ENCODE peak calls at places on chromosomes 11 and 22, in five cellular contexts. J is GM23248, B is neural progenitor cell, H is PC-3, G is OCI-LY7. Q is an unnamed sample.

GRCh38 chr22:35523167-35523928 is 17.3 kb upstream of the RASD2 start:
- DNase-seq in J (no peak), B (no peak), H (no peak), G (no peak), Q (peak; percentile 44)

GRCh38 chr11:875769-876301 is 33.2 kb downstream of the TSPAN4 start:
- DNase-seq in J (no peak), B (no peak), H (no peak), G (no peak), Q (no peak)

GRCh38 chr11:35621620-35622019 is 3.4 kb downstream of the FJX1 start:
- DNase-seq in J (no peak), B (no peak), H (peak; percentile 76), G (no peak), Q (no peak)

GRCh38 chr22:50425179-50425916 is 49.5 kb downstream of the SBF1 start:
- DNase-seq in J (no peak), B (no peak), H (no peak), G (no peak), Q (no peak)

GRCh38 chr11:67113231-67113721 is 5.8 kb upstream of the KDM2A start:
- DNase-seq in J (no peak), B (no peak), H (no peak), G (peak; percentile 69), Q (peak; percentile 95)

GRCh38 chr11:112625816-112626215 is 335.4 kb upstream of the NCAM1 start:
- DNase-seq in J (no peak), B (peak; percentile 56), H (no peak), G (no peak), Q (no peak)

GRCh38 chr11:121671276-121672168 is 218.8 kb upstream of the SORL1-AS1 start:
- DNase-seq in J (peak; percentile 14), B (no peak), H (no peak), G (no peak), Q (no peak)

GRCh38 chr11:75689861-75690641 is 21.2 kb upstream of the MAP6 start:
- DNase-seq in J (peak; percentile 22), B (no peak), H (peak; percentile 55), G (no peak), Q (no peak)

GRCh38 chr22:49508561-49508960 is 319.1 kb downstream of the BRD1 start:
- DNase-seq in J (no peak), B (no peak), H (no peak), G (no peak), Q (no peak)

GRCh38 chr22:32385681-32386080 is 26.4 kb downstream of the RTCB start:
- DNase-seq in J (no peak), B (no peak), H (no peak), G (no peak), Q (no peak)

GRCh38 chr22:40346178-40347064 is at the start of gene ADSL:
- DNase-seq in J (peak; percentile 96), B (peak; percentile 94), H (peak; percentile 76), G (peak; percentile 91), Q (peak; percentile 86)

GRCh38 chr11:108891909-108892511 is 227.1 kb downstream of the DDX10 start:
- DNase-seq in J (no peak), B (no peak), H (no peak), G (no peak), Q (no peak)

GRCh38 chr22:38034278-38034882 is 22.8 kb upstream of the PICK1 start:
- DNase-seq in J (peak; percentile 96), B (peak; percentile 79), H (peak; percentile 74), G (no peak), Q (no peak)

GRCh38 chr11:6703247-6704063 is 20.3 kb upstream of the MRPL17 start:
- DNase-seq in J (peak; percentile 88), B (peak; percentile 67), H (peak; percentile 76), G (peak; percentile 42), Q (peak; percentile 29)

GRCh38 chr11:28535677-28536076 is 427.5 kb downstream of the METTL15 start:
- DNase-seq in J (no peak), B (no peak), H (peak; percentile 52), G (no peak), Q (no peak)

GRCh38 chr22:46578824-46579561 is 41.2 kb upstream of the GRAMD4 start:
- DNase-seq in J (peak; percentile 58), B (peak; percentile 37), H (no peak), G (no peak), Q (no peak)

GRCh38 chr11:64448599-64449380 is 89.8 kb downstream of the RPS6KA4 start:
- DNase-seq in J (peak; percentile 83), B (peak; percentile 94), H (peak; percentile 90), G (peak; percentile 79), Q (peak; percentile 68)

GRCh38 chr11:75264971-75265370 is 24.4 kb downstream of the TPBGL start:
- DNase-seq in J (no peak), B (no peak), H (no peak), G (no peak), Q (no peak)

GRCh38 chr11:47765086-47765485 is 2.1 kb downstream of the FNBP4 start:
- DNase-seq in J (peak; percentile 28), B (no peak), H (no peak), G (peak; percentile 35), Q (no peak)

GRCh38 chr11:114354076-114354475 is 46.2 kb downstream of the C11orf71 start:
- DNase-seq in J (peak; percentile 62), B (no peak), H (peak; percentile 96), G (no peak), Q (no peak)

GRCh38 chr11:70466154-70466553 is 67.8 kb downstream of the CTTN start:
- DNase-seq in J (peak; percentile 46), B (no peak), H (peak; percentile 37), G (no peak), Q (no peak)

GRCh38 chr22:27692243-27692642 is 109.3 kb downstream of the MN1 start:
- DNase-seq in J (peak; percentile 68), B (no peak), H (no peak), G (no peak), Q (no peak)

GRCh38 chr22:45686842-45687241 is 15.2 kb downstream of the ATXN10 start:
- DNase-seq in J (peak; percentile 68), B (no peak), H (no peak), G (no peak), Q (no peak)

GRCh38 chr11:115132829-115133228 is 371.4 kb downstream of the CADM1 start:
- DNase-seq in J (no peak), B (no peak), H (no peak), G (peak; percentile 14), Q (no peak)

GRCh38 chr11:36817336-36817965 is 219.4 kb upstream of the RAG2 start:
- DNase-seq in J (peak; percentile 40), B (no peak), H (peak; percentile 15), G (no peak), Q (no peak)

GRCh38 chr11:63920126-63920869 is 3.3 kb upstream of the RCOR2 start:
- DNase-seq in J (peak; percentile 42), B (peak; percentile 76), H (no peak), G (no peak), Q (no peak)

GRCh38 chr11:93537767-93538261 is 5.4 kb downstream of the SMCO4 start:
- DNase-seq in J (peak; percentile 52), B (no peak), H (peak; percentile 21), G (no peak), Q (no peak)

GRCh38 chr11:64848779-64849599 is 4.5 kb upstream of the CDC42BPG start:
- DNase-seq in J (no peak), B (peak; percentile 69), H (peak; percentile 66), G (peak; percentile 80), Q (peak; percentile 60)

GRCh38 chr11:78802058-78802633 is 227.5 kb upstream of the NARS2 start:
- DNase-seq in J (peak; percentile 18), B (peak; percentile 43), H (peak; percentile 32), G (no peak), Q (no peak)

DNA sequence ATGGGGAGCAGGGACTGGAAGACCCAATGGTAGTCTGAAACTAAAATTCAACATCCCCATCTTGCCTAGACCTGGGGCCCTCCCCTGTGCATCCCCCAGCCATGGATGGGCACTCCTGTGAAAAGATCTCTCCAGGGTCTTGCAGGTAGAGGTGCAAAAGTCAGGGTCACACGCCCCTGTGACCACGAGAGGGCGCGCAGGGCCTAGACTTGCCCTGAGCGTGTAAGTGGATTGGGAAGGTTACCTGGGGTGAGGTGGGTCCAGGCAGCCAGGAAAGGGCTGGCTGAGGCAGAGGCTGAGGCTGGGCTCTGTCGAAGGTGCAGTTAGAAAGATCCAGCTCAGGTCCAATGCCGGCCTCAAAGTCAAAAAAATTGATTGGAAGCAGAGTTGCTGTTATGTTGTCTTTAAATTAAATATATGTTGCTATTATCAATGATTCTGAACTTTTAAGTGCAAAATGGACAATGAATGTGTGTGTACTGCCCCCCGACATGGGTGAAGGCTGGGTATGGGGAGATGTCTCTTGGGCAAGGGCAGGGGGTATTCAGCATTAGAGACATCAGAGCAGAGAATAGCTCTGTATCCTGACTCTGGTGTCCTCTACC is 4.8 kb upstream of the POU2F3 start:
- DNase-seq in J (peak; percentile 56), B (peak; percentile 86), H (peak; percentile 88), G (peak; percentile 66), Q (peak; percentile 67)
- TF ChIP-seq EZH2phosphoT487 in J (no peak), B (no peak), H (no peak), G (no peak), Q (no peak)

DNA sequence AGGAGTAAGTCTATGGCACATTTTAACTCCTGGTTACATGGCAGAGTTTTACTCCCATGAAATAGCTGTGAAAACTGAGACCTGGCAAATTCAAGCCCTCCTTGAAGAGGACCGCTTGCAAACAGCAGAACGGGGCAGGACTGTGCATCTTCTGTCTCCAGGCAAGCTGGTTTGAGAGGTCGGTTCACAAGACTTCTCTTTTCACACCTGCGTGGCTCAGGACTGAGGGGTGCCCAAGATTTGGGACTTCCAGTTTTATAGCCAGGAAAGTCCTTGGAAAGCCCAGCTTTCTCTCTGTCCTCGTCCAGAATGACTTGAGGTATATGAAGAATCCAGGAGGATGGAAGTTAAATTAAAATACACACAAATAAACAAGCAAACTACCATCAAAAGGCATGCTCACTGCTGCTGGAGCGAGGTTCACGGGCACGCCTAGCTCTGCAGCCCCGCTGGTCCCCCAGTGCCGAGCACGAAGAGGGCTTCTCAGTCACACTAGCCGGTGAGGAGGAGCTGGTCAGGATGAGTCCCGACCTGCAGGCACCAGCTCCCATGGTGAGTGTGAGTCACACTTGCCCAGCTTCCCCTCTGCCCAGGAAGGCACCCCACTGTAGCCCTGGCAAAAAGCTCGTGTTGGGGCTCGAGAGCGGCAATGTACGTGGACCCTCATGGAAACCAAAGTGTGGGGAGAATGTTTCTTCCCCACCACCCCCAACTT is 1382.4 kb downstream of the BRD1 start:
- DNase-seq in J (peak; percentile 74), B (no peak), H (no peak), G (peak; percentile 38), Q (no peak)
- H3K4me1 ChIP-seq in J (peaks cover 12% of the 10 kb centered on the region), B (no peaks in the 10 kb centered on the region), H (no peaks in the 10 kb centered on the region), G (peaks cover 34% of the 10 kb centered on the region), Q (peaks cover 12% of the 10 kb centered on the region)

GRCh38 chr11:131465056-131465455 is 94.6 kb downstream of the NTM start:
- DNase-seq in J (no peak), B (no peak), H (no peak), G (no peak), Q (no peak)
- H3K9me3 ChIP-seq in J (no peaks in the 10 kb centered on the region), B (no peaks in the 10 kb centered on the region), H (no peaks in the 10 kb centered on the region), G (no peaks in the 10 kb centered on the region), Q (no peaks in the 10 kb centered on the region)

GRCh38 chr22:47990486-47990885 is 1228.0 kb downstream of the TBC1D22A start:
- DNase-seq in J (no peak), B (no peak), H (no peak), G (no peak), Q (no peak)
- TF ChIP-seq EZH2phosphoT487 in J (no peak), B (no peak), H (no peak), G (no peak), Q (no peak)